ENCODE peak calls at places on chromosomes 12 and 14, in seven cellular contexts. Q is H1, A is IMR-90, T is neuronal stem cell, Y is mesenchymal stem cell, P is H9, L is mesendoderm. S is an unnamed sample.

GRCh38 chr12:4323400-4323799 is 2.4 kb downstream of the TIGAR start:
- DNase-seq in Q (no peak), A (no peak), T (no peak), Y (no peak), P (no peak), L (no peak), S (no peak)

GRCh38 chr12:43737646-43738045 is 20.9 kb downstream of the PUS7L start:
- DNase-seq in Q (no peak), A (peak), T (no peak), Y (peak), P (no peak), L (no peak), S (no peak)

GRCh38 chr12:102948941-102949352 is 8.5 kb upstream of the ASCL1 start:
- DNase-seq in Q (no peak), A (peak), T (no peak), Y (peak), P (peak), L (peak), S (peak)

GRCh38 chr14:73741386-73741875 is 27.2 kb upstream of the PNMA1 start:
- DNase-seq in Q (peak), A (peak), T (no peak), Y (peak), P (peak), L (peak), S (peak)

GRCh38 chr14:22544406-22544805 is 44.6 kb downstream of the DAD1 start:
- DNase-seq in Q (no peak), A (no peak), T (no peak), Y (no peak), P (no peak), L (no peak), S (no peak)

GRCh38 chr14:100750762-100751699 is 24.3 kb downstream of the DLK1 start:
- DNase-seq in Q (no peak), A (no peak), T (no peak), Y (no peak), P (peak), L (no peak), S (no peak)

GRCh38 chr12:21815306-21816062 is 41.0 kb upstream of the KCNJ8 start:
- DNase-seq in Q (no peak), A (no peak), T (no peak), Y (no peak), P (no peak), L (no peak), S (no peak)

GRCh38 chr14:89563503-89563902 is 146.5 kb upstream of the FOXN3 start:
- DNase-seq in Q (no peak), A (no peak), T (no peak), Y (no peak), P (no peak), L (no peak), S (no peak)

GRCh38 chr12:65875635-65876034 is 51.4 kb downstream of the HMGA2 start:
- DNase-seq in Q (no peak), A (peak), T (no peak), Y (peak), P (no peak), L (no peak), S (no peak)

GRCh38 chr12:121764808-121765207 is 28.7 kb downstream of the RHOF start:
- DNase-seq in Q (no peak), A (no peak), T (no peak), Y (no peak), P (no peak), L (no peak), S (no peak)

GRCh38 chr14:70366890-70367289 is 7.4 kb upstream of the COX16 start:
- DNase-seq in Q (no peak), A (no peak), T (no peak), Y (no peak), P (no peak), L (peak), S (no peak)

GRCh38 chr12:122865268-122866231 is 30.3 kb downstream of the HIP1R start:
- DNase-seq in Q (no peak), A (no peak), T (no peak), Y (no peak), P (no peak), L (peak), S (no peak)

GRCh38 chr12:78392918-78393317 is 471.7 kb upstream of the SYT1 start:
- DNase-seq in Q (no peak), A (peak), T (no peak), Y (peak), P (no peak), L (no peak), S (no peak)

GRCh38 chr12:113802966-113803828 is 162.9 kb downstream of the RBM19 start:
- DNase-seq in Q (no peak), A (no peak), T (no peak), Y (no peak), P (no peak), L (no peak), S (no peak)

GRCh38 chr14:90697146-90697545 is 119.1 kb downstream of the TTC7B start:
- DNase-seq in Q (no peak), A (no peak), T (no peak), Y (no peak), P (no peak), L (no peak), S (no peak)

GRCh38 chr12:62713190-62713589 is 221.8 kb downstream of the PPM1H start:
- DNase-seq in Q (no peak), A (no peak), T (no peak), Y (no peak), P (no peak), L (no peak), S (no peak)

GRCh38 chr12:131851741-131852550 is 23.8 kb downstream of the MMP17 start:
- DNase-seq in Q (no peak), A (no peak), T (no peak), Y (no peak), P (peak), L (no peak), S (no peak)

GRCh38 chr14:94465042-94465441 is 11.0 kb downstream of the SERPINA9 start:
- DNase-seq in Q (no peak), A (no peak), T (no peak), Y (no peak), P (peak), L (no peak), S (no peak)

GRCh38 chr12:80709811-80710726 is 2.6 kb downstream of the MYF6 start:
- DNase-seq in Q (no peak), A (no peak), T (peak), Y (no peak), P (peak), L (peak), S (peak)

GRCh38 chr14:88005050-88005481 is at the start of gene GPR65:
- DNase-seq in Q (no peak), A (no peak), T (no peak), Y (peak), P (no peak), L (no peak), S (no peak)

GRCh38 chr14:52835122-52835903 is 43.9 kb upstream of the GNPNAT1 start:
- DNase-seq in Q (no peak), A (peak), T (no peak), Y (peak), P (peak), L (peak), S (peak)

GRCh38 chr12:39467432-39467870 is 24.5 kb upstream of the KIF21A start:
- DNase-seq in Q (no peak), A (no peak), T (no peak), Y (peak), P (no peak), L (no peak), S (no peak)

GRCh38 chr12:124910561-124911478 is 3.6 kb downstream of the UBC start:
- DNase-seq in Q (no peak), A (peak), T (no peak), Y (peak), P (no peak), L (peak), S (peak)

GRCh38 chr14:95480109-95480886 is 36.2 kb downstream of the SYNE3 start:
- DNase-seq in Q (no peak), A (peak), T (no peak), Y (peak), P (no peak), L (no peak), S (peak)

GRCh38 chr12:77070382-77071294 is 5.3 kb upstream of the E2F7 start:
- DNase-seq in Q (no peak), A (no peak), T (no peak), Y (no peak), P (no peak), L (no peak), S (no peak)

GRCh38 chr12:127280393-127281275 is 986.3 kb upstream of the TMEM132C start:
- DNase-seq in Q (peak), A (no peak), T (peak), Y (peak), P (peak), L (peak), S (no peak)

GRCh38 chr14:51884086-51884927 is 23.9 kb downstream of the GNG2 start:
- DNase-seq in Q (no peak), A (peak), T (no peak), Y (peak), P (no peak), L (peak), S (no peak)

GRCh38 chr14:42994001-42994736 is 1387.5 kb downstream of the LRFN5 start:
- DNase-seq in Q (no peak), A (peak), T (no peak), Y (peak), P (no peak), L (no peak), S (no peak)

DNA sequence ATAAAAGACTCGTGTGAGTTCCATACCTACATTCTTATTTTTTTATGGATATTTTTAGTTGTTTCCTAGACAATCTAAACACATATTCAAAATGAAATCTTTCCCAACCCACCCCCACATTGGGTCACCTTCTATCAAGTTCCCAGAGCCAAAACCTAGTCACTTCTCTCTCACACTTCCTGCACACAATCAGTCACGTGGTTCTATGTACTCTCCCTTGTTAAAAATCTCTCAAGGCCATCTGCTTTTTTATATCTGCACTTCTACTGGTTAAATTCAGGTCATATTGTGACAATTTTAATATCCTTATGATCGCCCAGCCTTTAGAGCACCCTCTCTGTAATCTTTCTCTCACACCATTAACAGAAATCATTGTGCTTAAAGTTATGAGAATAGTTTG is 175.0 kb upstream of the SYT10 start:
- DNase-seq in Q (no peak), A (no peak), T (no peak), Y (no peak), P (no peak), L (no peak), S (no peak)
- H4K8ac ChIP-seq in Q (no peak), A (no peak), T (no peak), Y (no peak), P (no peak), L (no peak), S (no peak)

GRCh38 chr12:115433014-115433634 is 749.1 kb upstream of the TBX3 start:
- DNase-seq in Q (no peak), A (no peak), T (no peak), Y (no peak), P (peak), L (peak), S (no peak)
- H2BK5ac ChIP-seq in Q (no peak), A (no peak), T (no peak), Y (no peak), P (no peak), L (no peak), S (no peak)

DNA sequence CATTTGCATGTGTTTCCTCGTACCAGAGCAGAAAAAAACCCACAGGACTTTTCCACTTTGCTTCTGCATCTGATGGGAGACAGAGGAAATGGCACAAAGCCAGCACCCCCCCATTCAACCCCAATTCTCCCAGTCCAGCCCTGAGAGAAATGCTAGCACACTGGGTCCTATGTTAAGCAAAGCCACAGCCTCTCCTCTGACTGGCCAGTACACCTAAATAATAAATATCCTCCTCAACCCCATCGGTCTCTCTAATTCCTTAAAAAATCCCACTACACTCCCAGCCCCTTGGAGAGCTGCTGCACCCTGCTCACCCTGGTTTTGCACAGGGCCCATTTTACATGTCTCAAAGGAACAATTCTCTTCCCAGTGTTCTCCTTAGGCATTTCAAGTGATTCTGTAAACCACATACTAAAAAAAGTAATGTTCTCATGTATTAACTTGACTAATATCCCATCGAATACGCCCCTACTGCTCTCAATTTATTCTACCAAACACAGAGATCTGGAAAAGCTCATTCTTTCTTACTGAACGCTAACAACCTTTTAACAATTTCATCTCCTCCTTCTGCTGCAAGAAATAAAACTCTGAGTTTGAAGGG is 17.4 kb upstream of the TSPAN11 start:
- DNase-seq in Q (no peak), A (no peak), T (no peak), Y (no peak), P (no peak), L (no peak), S (no peak)
- H3K9ac ChIP-seq in Q (no peak), A (no peak), T (no peak), Y (peak), P (no peak), L (no peak), S (no peak)

DNA sequence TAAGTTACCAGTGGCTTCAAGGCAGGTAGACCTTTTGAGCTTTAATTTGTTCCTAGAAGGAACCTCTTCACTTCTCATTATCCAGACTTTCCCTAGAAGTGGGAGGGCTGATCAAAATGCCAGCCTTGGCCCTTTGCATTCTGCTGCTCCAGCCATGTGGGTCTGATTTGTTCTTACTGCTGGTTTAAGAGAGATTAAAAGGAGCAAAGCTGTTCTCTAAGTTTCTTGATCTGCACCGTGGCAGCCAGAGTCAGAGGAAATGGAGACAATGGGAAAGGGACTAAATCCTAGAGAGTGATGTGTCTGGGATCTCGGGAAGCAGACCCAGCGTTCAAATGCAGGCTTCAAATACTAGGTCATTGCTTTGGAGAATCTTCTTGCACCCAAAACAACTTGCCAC is 759.7 kb downstream of the DIO2 start:
- DNase-seq in Q (no peak), A (no peak), T (no peak), Y (no peak), P (no peak), L (no peak), S (no peak)
- H4K8ac ChIP-seq in Q (no peak), A (no peak), T (no peak), Y (no peak), P (no peak), L (no peak), S (no peak)